ENCODE peak calls at places on chromosomes 13 and 19, in nine cellular contexts. One of them, this sample, is unnamed. For H3K4me1 and H3K9me3, the result is how much of the 10 kb centered on the place peaks cover.

GRCh38 chr19:55376381-55376933 is at the start of gene TMEM190:
- DNase-seq in heart left ventricle: no peak
- DNase-seq in mammary epithelial cell: peak
- DNase-seq in CD8-positive, alpha-beta T cell: no peak
- DNase-seq in adipocyte: no peak
- DNase-seq in osteoblast: no peak
- DNase-seq in PC-9: no peak
- DNase-seq in tibial nerve: no peak
- DNase-seq in cardiac muscle cell: no peak
- DNase-seq in this sample: no peak

GRCh38 chr13:81326913-81327312 is 986.0 kb upstream of the SPRY2 start:
- DNase-seq in osteoblast: no peak
- DNase-seq in cardiac muscle cell: no peak
- DNase-seq in PC-9: no peak
- DNase-seq in tibial nerve: no peak
- DNase-seq in mammary epithelial cell: no peak
- DNase-seq in CD8-positive, alpha-beta T cell: no peak
- DNase-seq in adipocyte: no peak
- DNase-seq in heart left ventricle: no peak
- DNase-seq in this sample: no peak

GRCh38 chr19:13143135-13143534 is 7.0 kb downstream of the STX10 start:
- DNase-seq in cardiac muscle cell: no peak
- DNase-seq in CD8-positive, alpha-beta T cell: no peak
- DNase-seq in mammary epithelial cell: peak
- DNase-seq in heart left ventricle: no peak
- DNase-seq in osteoblast: no peak
- DNase-seq in PC-9: peak
- DNase-seq in tibial nerve: no peak
- DNase-seq in adipocyte: peak
- DNase-seq in this sample: no peak

GRCh38 chr13:49657241-49657641 is 28.9 kb downstream of the ARL11 start:
- DNase-seq in PC-9: no peak
- DNase-seq in tibial nerve: no peak
- DNase-seq in CD8-positive, alpha-beta T cell: no peak
- DNase-seq in adipocyte: no peak
- DNase-seq in osteoblast: no peak
- DNase-seq in cardiac muscle cell: no peak
- DNase-seq in mammary epithelial cell: no peak
- DNase-seq in heart left ventricle: no peak
- DNase-seq in this sample: no peak

GRCh38 chr13:21074601-21075302 is 13.4 kb upstream of the LATS2 start:
- DNase-seq in CD8-positive, alpha-beta T cell: peak
- DNase-seq in heart left ventricle: peak
- DNase-seq in tibial nerve: no peak
- DNase-seq in mammary epithelial cell: no peak
- DNase-seq in adipocyte: no peak
- DNase-seq in cardiac muscle cell: no peak
- DNase-seq in osteoblast: peak
- DNase-seq in PC-9: no peak
- DNase-seq in this sample: no peak

GRCh38 chr19:51664997-51665396 is 18.4 kb upstream of the SIGLEC14 start:
- DNase-seq in heart left ventricle: no peak
- DNase-seq in PC-9: no peak
- DNase-seq in mammary epithelial cell: peak
- DNase-seq in adipocyte: peak
- DNase-seq in osteoblast: no peak
- DNase-seq in CD8-positive, alpha-beta T cell: no peak
- DNase-seq in cardiac muscle cell: no peak
- DNase-seq in tibial nerve: no peak
- DNase-seq in this sample: no peak

GRCh38 chr19:43469160-43469480 is 3.7 kb upstream of the LYPD3 start:
- DNase-seq in tibial nerve: no peak
- DNase-seq in adipocyte: no peak
- DNase-seq in cardiac muscle cell: no peak
- DNase-seq in mammary epithelial cell: no peak
- DNase-seq in heart left ventricle: no peak
- DNase-seq in osteoblast: peak
- DNase-seq in CD8-positive, alpha-beta T cell: peak
- DNase-seq in PC-9: peak
- DNase-seq in this sample: no peak

GRCh38 chr13:46160474-46161066 is 21.4 kb downstream of the LCP1 start:
- DNase-seq in cardiac muscle cell: peak
- DNase-seq in osteoblast: peak
- DNase-seq in adipocyte: peak
- DNase-seq in heart left ventricle: no peak
- DNase-seq in tibial nerve: no peak
- DNase-seq in mammary epithelial cell: peak
- DNase-seq in PC-9: no peak
- DNase-seq in CD8-positive, alpha-beta T cell: no peak
- DNase-seq in this sample: peak

GRCh38 chr13:30053904-30054303 is 203.5 kb upstream of the UBL3 start:
- DNase-seq in CD8-positive, alpha-beta T cell: no peak
- DNase-seq in cardiac muscle cell: no peak
- DNase-seq in tibial nerve: no peak
- DNase-seq in mammary epithelial cell: no peak
- DNase-seq in heart left ventricle: no peak
- DNase-seq in adipocyte: no peak
- DNase-seq in osteoblast: no peak
- DNase-seq in PC-9: no peak
- DNase-seq in this sample: peak

GRCh38 chr13:71522976-71523517 is 344.0 kb downstream of the DACH1 start:
- DNase-seq in tibial nerve: no peak
- DNase-seq in osteoblast: no peak
- DNase-seq in adipocyte: no peak
- DNase-seq in cardiac muscle cell: no peak
- DNase-seq in heart left ventricle: no peak
- DNase-seq in CD8-positive, alpha-beta T cell: no peak
- DNase-seq in mammary epithelial cell: no peak
- DNase-seq in PC-9: no peak
- DNase-seq in this sample: no peak

GRCh38 chr19:17755977-17756670 is 4.8 kb downstream of the FCHO1 start:
- DNase-seq in osteoblast: no peak
- DNase-seq in CD8-positive, alpha-beta T cell: peak
- DNase-seq in adipocyte: no peak
- DNase-seq in tibial nerve: no peak
- DNase-seq in cardiac muscle cell: peak
- DNase-seq in heart left ventricle: peak
- DNase-seq in PC-9: no peak
- DNase-seq in mammary epithelial cell: no peak
- DNase-seq in this sample: peak

GRCh38 chr13:61913183-61913582 is 497.5 kb upstream of the PCDH20 start:
- DNase-seq in adipocyte: no peak
- DNase-seq in CD8-positive, alpha-beta T cell: no peak
- DNase-seq in tibial nerve: no peak
- DNase-seq in heart left ventricle: no peak
- DNase-seq in cardiac muscle cell: no peak
- DNase-seq in PC-9: no peak
- DNase-seq in osteoblast: no peak
- DNase-seq in mammary epithelial cell: no peak
- DNase-seq in this sample: no peak

GRCh38 chr19:48967346-48968178 is 2.5 kb downstream of the FTL start:
- DNase-seq in PC-9: peak
- DNase-seq in adipocyte: peak
- DNase-seq in osteoblast: peak
- DNase-seq in mammary epithelial cell: no peak
- DNase-seq in heart left ventricle: peak
- DNase-seq in cardiac muscle cell: no peak
- DNase-seq in tibial nerve: no peak
- DNase-seq in CD8-positive, alpha-beta T cell: no peak
- DNase-seq in this sample: no peak

GRCh38 chr13:23516706-23517105 is 53.5 kb upstream of the TNFRSF19 start:
- DNase-seq in mammary epithelial cell: no peak
- DNase-seq in adipocyte: peak
- DNase-seq in heart left ventricle: no peak
- DNase-seq in tibial nerve: no peak
- DNase-seq in cardiac muscle cell: no peak
- DNase-seq in osteoblast: no peak
- DNase-seq in PC-9: no peak
- DNase-seq in CD8-positive, alpha-beta T cell: no peak
- DNase-seq in this sample: no peak

GRCh38 chr19:42601811-42602443 is 7.2 kb upstream of the CEACAM8 start:
- DNase-seq in osteoblast: peak
- DNase-seq in mammary epithelial cell: peak
- DNase-seq in PC-9: no peak
- DNase-seq in heart left ventricle: no peak
- DNase-seq in cardiac muscle cell: peak
- DNase-seq in CD8-positive, alpha-beta T cell: no peak
- DNase-seq in adipocyte: peak
- DNase-seq in tibial nerve: no peak
- DNase-seq in this sample: peak

GRCh38 chr19:15379996-15380647 is 535 bp upstream of the AKAP8 start:
- DNase-seq in CD8-positive, alpha-beta T cell: no peak
- DNase-seq in tibial nerve: no peak
- DNase-seq in adipocyte: peak
- DNase-seq in PC-9: peak
- DNase-seq in cardiac muscle cell: peak
- DNase-seq in heart left ventricle: no peak
- DNase-seq in osteoblast: peak
- DNase-seq in mammary epithelial cell: peak
- DNase-seq in this sample: peak

GRCh38 chr19:17248011-17248776 is 2.5 kb upstream of the NR2F6 start:
- DNase-seq in adipocyte: no peak
- DNase-seq in heart left ventricle: no peak
- DNase-seq in PC-9: peak
- DNase-seq in cardiac muscle cell: no peak
- DNase-seq in osteoblast: peak
- DNase-seq in mammary epithelial cell: no peak
- DNase-seq in tibial nerve: no peak
- DNase-seq in CD8-positive, alpha-beta T cell: no peak
- DNase-seq in this sample: no peak

GRCh38 chr19:3671680-3672574 is 28.3 kb downstream of the PIP5K1C start:
- DNase-seq in CD8-positive, alpha-beta T cell: no peak
- DNase-seq in mammary epithelial cell: no peak
- DNase-seq in PC-9: no peak
- DNase-seq in adipocyte: no peak
- DNase-seq in cardiac muscle cell: no peak
- DNase-seq in heart left ventricle: peak
- DNase-seq in tibial nerve: no peak
- DNase-seq in osteoblast: peak
- DNase-seq in this sample: no peak

GRCh38 chr19:51654783-51655182 is 8.2 kb upstream of the SIGLEC14 start:
- DNase-seq in tibial nerve: no peak
- DNase-seq in osteoblast: no peak
- DNase-seq in PC-9: no peak
- DNase-seq in CD8-positive, alpha-beta T cell: no peak
- DNase-seq in adipocyte: no peak
- DNase-seq in cardiac muscle cell: no peak
- DNase-seq in mammary epithelial cell: no peak
- DNase-seq in heart left ventricle: no peak
- DNase-seq in this sample: no peak

GRCh38 chr13:26019881-26020535 is 31.8 kb downstream of the SHISA2 start:
- DNase-seq in PC-9: peak
- DNase-seq in osteoblast: peak
- DNase-seq in cardiac muscle cell: no peak
- DNase-seq in heart left ventricle: no peak
- DNase-seq in mammary epithelial cell: no peak
- DNase-seq in CD8-positive, alpha-beta T cell: no peak
- DNase-seq in adipocyte: peak
- DNase-seq in tibial nerve: no peak
- DNase-seq in this sample: no peak

GRCh38 chr13:110980921-110981320 is 66.1 kb upstream of the ANKRD10 start:
- DNase-seq in cardiac muscle cell: no peak
- DNase-seq in CD8-positive, alpha-beta T cell: no peak
- DNase-seq in PC-9: no peak
- DNase-seq in mammary epithelial cell: no peak
- DNase-seq in heart left ventricle: no peak
- DNase-seq in adipocyte: no peak
- DNase-seq in tibial nerve: no peak
- DNase-seq in osteoblast: no peak
- DNase-seq in this sample: no peak
- H3K4me1 ChIP-seq in cardiac muscle cell: under half
- H3K4me1 ChIP-seq in CD8-positive, alpha-beta T cell: under half
- H3K4me1 ChIP-seq in PC-9: under half
- H3K4me1 ChIP-seq in mammary epithelial cell: under half
- H3K4me1 ChIP-seq in heart left ventricle: under half
- H3K4me1 ChIP-seq in adipocyte: under half
- H3K4me1 ChIP-seq in tibial nerve: under half
- H3K4me1 ChIP-seq in osteoblast: under half
- H3K4me1 ChIP-seq in this sample: under half

GRCh38 chr19:40009674-40010073 is 12.8 kb downstream of the ZNF546 start:
- DNase-seq in tibial nerve: no peak
- DNase-seq in cardiac muscle cell: no peak
- DNase-seq in adipocyte: no peak
- DNase-seq in mammary epithelial cell: no peak
- DNase-seq in osteoblast: no peak
- DNase-seq in PC-9: no peak
- DNase-seq in heart left ventricle: no peak
- DNase-seq in CD8-positive, alpha-beta T cell: no peak
- DNase-seq in this sample: no peak
- H3K9me3 ChIP-seq in tibial nerve: half or more
- H3K9me3 ChIP-seq in cardiac muscle cell: under half
- H3K9me3 ChIP-seq in adipocyte: half or more
- H3K9me3 ChIP-seq in mammary epithelial cell: under half
- H3K9me3 ChIP-seq in osteoblast: under half
- H3K9me3 ChIP-seq in PC-9: under half
- H3K9me3 ChIP-seq in heart left ventricle: under half
- H3K9me3 ChIP-seq in CD8-positive, alpha-beta T cell: under half
- H3K9me3 ChIP-seq in this sample: under half

DNA sequence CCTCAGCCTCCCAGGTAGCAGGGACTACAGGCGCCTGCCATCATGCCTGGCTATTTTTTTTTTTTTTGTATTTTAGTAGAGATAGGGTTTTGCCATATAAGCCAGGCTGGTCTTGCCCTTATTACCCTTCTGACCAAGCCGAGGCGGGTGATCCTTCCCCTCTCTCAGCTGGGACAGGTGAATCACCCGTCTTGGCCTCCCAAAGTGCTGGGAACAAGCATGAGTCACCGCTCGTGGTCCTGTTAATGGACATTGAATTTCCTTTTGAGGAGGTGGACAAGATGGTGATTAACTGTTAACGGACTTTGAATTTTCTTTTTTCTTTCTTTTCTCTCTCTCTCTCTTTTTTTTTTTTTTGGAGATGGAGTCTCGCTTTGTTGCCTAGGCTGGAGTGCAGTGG is 10.6 kb downstream of the CD70 start:
- DNase-seq in cardiac muscle cell: no peak
- DNase-seq in tibial nerve: no peak
- DNase-seq in mammary epithelial cell: peak
- DNase-seq in adipocyte: no peak
- DNase-seq in heart left ventricle: no peak
- DNase-seq in osteoblast: peak
- DNase-seq in CD8-positive, alpha-beta T cell: no peak
- DNase-seq in PC-9: peak
- DNase-seq in this sample: no peak
- H3K4me1 ChIP-seq in cardiac muscle cell: under half
- H3K4me1 ChIP-seq in tibial nerve: under half
- H3K4me1 ChIP-seq in mammary epithelial cell: under half
- H3K4me1 ChIP-seq in adipocyte: under half
- H3K4me1 ChIP-seq in heart left ventricle: under half
- H3K4me1 ChIP-seq in osteoblast: under half
- H3K4me1 ChIP-seq in CD8-positive, alpha-beta T cell: under half
- H3K4me1 ChIP-seq in PC-9: under half
- H3K4me1 ChIP-seq in this sample: under half

DNA sequence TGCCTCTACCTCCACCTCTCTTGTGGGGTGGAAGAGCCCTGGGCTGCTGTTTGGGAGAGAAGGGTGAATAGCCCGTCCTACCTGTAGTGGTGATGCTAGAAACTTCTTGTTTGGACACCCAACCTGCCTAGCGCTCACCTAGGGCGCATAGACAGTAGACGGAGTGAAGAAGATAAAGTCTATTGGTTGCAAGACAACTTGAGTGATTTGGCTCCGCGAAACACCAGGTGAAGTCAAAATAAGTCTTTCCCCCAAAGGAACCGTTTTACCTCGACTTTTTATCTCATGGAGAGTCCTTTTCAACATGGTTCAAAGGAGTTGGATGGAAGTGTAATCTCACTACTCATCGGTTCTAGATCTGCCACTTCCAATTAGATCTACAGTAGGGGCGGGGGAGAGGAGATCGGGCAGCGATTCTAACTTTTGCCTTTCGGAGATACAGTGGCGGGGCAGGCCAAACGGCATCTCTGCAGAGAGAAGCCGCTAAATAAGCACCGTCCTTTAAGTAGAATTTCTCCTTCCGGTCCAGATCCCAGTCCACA is 694 bp upstream of the ZIC5 start:
- DNase-seq in heart left ventricle: no peak
- DNase-seq in cardiac muscle cell: peak
- DNase-seq in osteoblast: peak
- DNase-seq in CD8-positive, alpha-beta T cell: no peak
- DNase-seq in adipocyte: no peak
- DNase-seq in tibial nerve: no peak
- DNase-seq in mammary epithelial cell: no peak
- DNase-seq in PC-9: no peak
- DNase-seq in this sample: peak
- H3K9me3 ChIP-seq in heart left ventricle: under half
- H3K9me3 ChIP-seq in cardiac muscle cell: under half
- H3K9me3 ChIP-seq in osteoblast: under half
- H3K9me3 ChIP-seq in CD8-positive, alpha-beta T cell: under half
- H3K9me3 ChIP-seq in adipocyte: under half
- H3K9me3 ChIP-seq in tibial nerve: under half
- H3K9me3 ChIP-seq in mammary epithelial cell: under half
- H3K9me3 ChIP-seq in PC-9: under half
- H3K9me3 ChIP-seq in this sample: under half